ENCODE peak calls at places on chromosomes 13 and 19, in seven cellular contexts. N is fibroblast of lung, C is Calu3, B is tibial nerve, S is psoas muscle, W is ascending aorta, R is suprapubic skin. M is an unnamed sample.

GRCh38 chr19:31513841-31514240 is 164.6 kb upstream of the TSHZ3 start:
- DNase-seq in N (no peak), C (no peak), B (no peak), S (no peak), W (no peak), R (no peak), M (no peak)

GRCh38 chr13:75489502-75490263 is 7.7 kb upstream of the TBC1D4 start:
- DNase-seq in N (peak), C (peak), B (no peak), S (no peak), W (no peak), R (no peak), M (no peak)

GRCh38 chr19:53864308-53864836 is 3.3 kb upstream of the MYADM start:
- DNase-seq in N (no peak), C (peak), B (no peak), S (no peak), W (no peak), R (no peak), M (no peak)

GRCh38 chr19:10288662-10289166 is 1.0 kb upstream of the ICAM5 start:
- DNase-seq in N (peak), C (peak), B (no peak), S (no peak), W (no peak), R (no peak), M (no peak)

GRCh38 chr13:43363156-43363918 is 340.0 kb downstream of the DNAJC15 start:
- DNase-seq in N (peak), C (no peak), B (no peak), S (no peak), W (no peak), R (no peak), M (no peak)

GRCh38 chr13:51916419-51916818 is 54.6 kb downstream of the CCDC70 start:
- DNase-seq in N (no peak), C (no peak), B (no peak), S (no peak), W (no peak), R (no peak), M (no peak)

GRCh38 chr13:91045351-91046034 is 302.0 kb upstream of the MIR17HG start:
- DNase-seq in N (peak), C (no peak), B (no peak), S (no peak), W (no peak), R (no peak), M (no peak)

GRCh38 chr19:46056536-46056935 is 15.7 kb upstream of the IGFL4 start:
- DNase-seq in N (no peak), C (no peak), B (no peak), S (no peak), W (no peak), R (no peak), M (no peak)

GRCh38 chr19:8515317-8515716 is 1.4 kb upstream of the ZNF414 start:
- DNase-seq in N (no peak), C (no peak), B (no peak), S (no peak), W (no peak), R (no peak), M (no peak)

GRCh38 chr19:42005504-42005903 is 11.5 kb upstream of the ATP1A3 start:
- DNase-seq in N (no peak), C (no peak), B (no peak), S (no peak), W (no peak), R (no peak), M (no peak)

GRCh38 chr19:10565028-10565566 is 713 bp downstream of the KRI1 start:
- DNase-seq in N (peak), C (peak), B (peak), S (peak), W (peak), R (peak), M (no peak)

GRCh38 chr19:45508931-45509691 is 1.8 kb downstream of the VASP start:
- DNase-seq in N (peak), C (peak), B (peak), S (peak), W (peak), R (no peak), M (peak)

GRCh38 chr19:49780861-49781260 is 14.1 kb downstream of the AP2A1 start:
- DNase-seq in N (no peak), C (no peak), B (no peak), S (no peak), W (no peak), R (no peak), M (no peak)

GRCh38 chr19:409006-409514 is at the start of gene C2CD4C:
- DNase-seq in N (no peak), C (no peak), B (no peak), S (no peak), W (peak), R (peak), M (no peak)

GRCh38 chr13:98223741-98224140 is 46.7 kb upstream of the RNF113B start:
- DNase-seq in N (no peak), C (no peak), B (no peak), S (no peak), W (no peak), R (no peak), M (no peak)

GRCh38 chr13:87622921-87623320 is 48.2 kb upstream of the SLITRK5 start:
- DNase-seq in N (peak), C (no peak), B (no peak), S (no peak), W (no peak), R (no peak), M (no peak)

GRCh38 chr13:101751488-101751887 is 299.0 kb downstream of the ITGBL1 start:
- DNase-seq in N (peak), C (peak), B (no peak), S (no peak), W (no peak), R (no peak), M (no peak)

GRCh38 chr19:14577264-14577663 is 5.4 kb upstream of the NDUFB7 start:
- DNase-seq in N (no peak), C (no peak), B (no peak), S (no peak), W (no peak), R (no peak), M (no peak)

GRCh38 chr13:50612717-50613116 is 230.8 kb downstream of the DLEU7 start:
- DNase-seq in N (no peak), C (no peak), B (no peak), S (no peak), W (no peak), R (no peak), M (no peak)

GRCh38 chr19:38145627-38146026 is 78.4 kb downstream of the DPF1 start:
- DNase-seq in N (no peak), C (no peak), B (peak), S (no peak), W (no peak), R (no peak), M (no peak)

GRCh38 chr13:65932587-65933239 is 1297.4 kb downstream of the PCDH9 start:
- DNase-seq in N (no peak), C (no peak), B (no peak), S (no peak), W (peak), R (no peak), M (no peak)

GRCh38 chr13:102769679-102770078 is 3.9 kb downstream of the TEX30 start:
- DNase-seq in N (no peak), C (no peak), B (no peak), S (no peak), W (no peak), R (no peak), M (no peak)

GRCh38 chr13:23323946-23324709 is 109.4 kb downstream of the SACS start:
- DNase-seq in N (peak), C (no peak), B (no peak), S (no peak), W (no peak), R (no peak), M (no peak)

GRCh38 chr19:32372726-32373613 is 27.6 kb downstream of the ZNF507 start:
- DNase-seq in N (no peak), C (no peak), B (no peak), S (no peak), W (no peak), R (no peak), M (no peak)

GRCh38 chr19:4390017-4390861 is 10.1 kb downstream of the SH3GL1 start:
- DNase-seq in N (peak), C (no peak), B (no peak), S (peak), W (no peak), R (no peak), M (no peak)

GRCh38 chr13:101144808-101145419 is 271.4 kb downstream of the NALCN start:
- DNase-seq in N (peak), C (no peak), B (no peak), S (no peak), W (no peak), R (no peak), M (no peak)

GRCh38 chr19:34387446-34387810 is 16.8 kb upstream of the PDCD2L start:
- DNase-seq in N (no peak), C (no peak), B (no peak), S (no peak), W (no peak), R (no peak), M (no peak)

GRCh38 chr19:2944775-2945574 is at the start of gene ZNF77:
- DNase-seq in N (peak), C (peak), B (peak), S (peak), W (peak), R (peak), M (peak)
- TF ChIP-seq CTCF in N (no peak), C (no peak), B (no peak), S (peak), W (peak), R (peak), M (no peak)

DNA sequence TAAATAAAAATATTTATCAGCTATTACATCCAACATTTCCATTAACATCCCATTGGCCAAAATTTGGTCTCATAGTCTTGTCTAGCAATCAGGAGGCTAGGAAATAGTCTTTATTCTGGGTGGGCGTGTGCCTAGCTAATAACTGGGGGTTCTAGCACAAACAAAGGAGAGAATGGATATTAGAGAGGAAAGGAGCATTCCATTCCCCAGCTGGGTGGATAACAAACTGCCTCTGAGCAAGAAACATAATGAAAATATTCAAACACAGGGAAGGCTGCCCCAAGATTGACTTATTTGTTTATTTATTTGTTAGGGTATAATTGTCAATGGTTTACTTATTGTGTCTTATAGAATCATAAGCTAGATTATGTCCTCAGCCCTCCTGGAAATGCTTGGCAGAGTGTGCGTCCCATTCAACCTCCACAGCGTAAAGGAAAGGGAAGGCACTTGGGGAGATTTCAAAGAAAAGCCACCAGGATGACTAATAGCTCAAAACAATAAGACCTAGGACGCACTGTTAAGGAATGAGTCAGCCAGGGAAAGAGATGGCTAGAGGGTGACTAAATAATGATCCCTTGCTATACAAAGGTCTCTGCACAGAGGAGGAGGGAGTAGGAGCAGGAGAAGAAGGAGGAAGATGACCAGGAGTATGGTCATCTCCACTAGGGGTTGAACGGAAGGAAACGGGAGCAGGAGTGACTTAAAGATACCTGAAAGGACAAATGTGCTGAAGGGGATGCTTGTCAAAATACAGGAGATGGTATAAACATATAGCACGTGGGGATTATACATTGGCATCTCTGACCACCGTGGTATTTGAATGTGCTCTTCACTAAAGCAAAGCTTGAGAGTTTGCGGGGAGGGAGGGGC is 23.5 kb upstream of the USP12 start:
- DNase-seq in N (peak), C (peak), B (no peak), S (no peak), W (no peak), R (no peak), M (no peak)
- TF ChIP-seq CTCF in N (no peak), C (no peak), B (no peak), S (no peak), W (no peak), R (no peak), M (no peak)

GRCh38 chr19:16600824-16601223 is 27.2 kb downstream of the MED26 start:
- DNase-seq in N (no peak), C (no peak), B (no peak), S (no peak), W (no peak), R (no peak), M (no peak)

GRCh38 chr19:16605115-16605514 is 22.9 kb downstream of the MED26 start:
- DNase-seq in N (no peak), C (no peak), B (no peak), S (no peak), W (no peak), R (no peak), M (no peak)

GRCh38 chr19:16601378-16602052 is 26.5 kb downstream of the MED26 start:
- DNase-seq in N (no peak), C (no peak), B (no peak), S (no peak), W (no peak), R (no peak), M (no peak)

GRCh38 chr19:16604615-16605014 is 23.4 kb downstream of the MED26 start:
- DNase-seq in N (no peak), C (no peak), B (no peak), S (no peak), W (no peak), R (no peak), M (no peak)

GRCh38 chr19:16603090-16603489 is 24.9 kb downstream of the MED26 start:
- DNase-seq in N (no peak), C (no peak), B (no peak), S (no peak), W (no peak), R (no peak), M (no peak)
- TF ChIP-seq CTCF in N (no peak), C (no peak), B (no peak), S (no peak), W (no peak), R (no peak), M (no peak)

DNA sequence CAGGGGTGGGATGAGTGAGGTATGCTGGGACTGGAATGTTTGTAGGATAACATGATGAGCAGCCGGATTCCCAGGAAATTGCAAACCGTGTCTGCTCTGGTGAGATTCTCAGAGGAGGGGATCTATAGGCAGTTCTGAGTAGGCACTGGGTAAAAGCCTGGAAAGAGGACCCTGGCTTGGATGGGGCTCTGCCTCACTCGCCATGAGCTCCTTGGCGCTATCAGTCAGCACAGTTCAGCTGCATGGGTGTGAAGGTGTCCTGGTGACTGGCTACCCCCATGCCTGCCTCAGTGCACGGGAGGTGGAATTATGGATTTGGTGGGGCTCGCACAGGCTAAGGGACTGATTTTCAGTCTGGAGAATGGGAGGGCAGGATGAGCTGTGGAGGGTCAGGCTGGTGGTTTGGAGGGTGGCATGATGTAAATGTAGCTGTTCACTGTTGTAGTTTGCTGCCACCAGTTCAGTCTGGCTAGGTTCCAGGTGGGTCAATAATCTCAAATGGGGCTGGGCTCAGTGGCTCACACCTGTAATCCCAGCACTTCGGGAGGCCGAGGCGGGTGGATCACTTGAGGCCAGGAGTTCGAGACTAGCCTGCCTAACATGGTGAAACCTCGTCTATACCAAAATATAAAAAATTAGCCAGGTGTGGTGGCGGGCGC is 9.2 kb upstream of the ZNF627 start:
- DNase-seq in N (no peak), C (peak), B (no peak), S (no peak), W (no peak), R (no peak), M (no peak)
- TF ChIP-seq CTCF in N (no peak), C (no peak), B (peak), S (no peak), W (no peak), R (no peak), M (no peak)

GRCh38 chr19:5687360-5688198 is 2.5 kb upstream of the RPL36 start:
- DNase-seq in N (no peak), C (no peak), B (no peak), S (no peak), W (no peak), R (no peak), M (no peak)
- TF ChIP-seq CTCF in N (no peak), C (no peak), B (no peak), S (no peak), W (peak), R (no peak), M (no peak)

DNA sequence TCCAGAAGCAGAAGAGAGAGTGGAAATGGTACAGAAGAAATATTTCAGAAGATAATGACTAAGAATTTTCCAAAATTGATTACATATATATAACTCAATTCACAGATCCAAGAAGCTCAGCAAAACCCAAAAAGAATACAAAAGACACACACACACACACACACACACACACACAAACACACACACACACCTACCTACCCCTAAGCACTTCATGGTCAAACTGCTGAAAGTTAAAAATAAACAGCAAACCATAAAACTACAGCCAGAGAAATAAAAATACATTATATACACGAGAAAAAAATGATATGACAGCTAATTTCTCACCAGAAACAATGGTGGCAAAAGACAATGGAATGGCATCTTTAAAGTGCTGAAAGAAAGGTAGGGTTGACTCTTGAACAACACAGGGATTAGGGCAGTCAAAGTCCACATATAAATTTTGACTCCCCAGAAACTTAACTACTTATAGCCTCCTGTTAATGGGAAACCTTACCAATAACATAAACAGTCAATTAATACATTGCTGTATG is 49.2 kb downstream of the DIAPH3 start:
- DNase-seq in N (no peak), C (no peak), B (no peak), S (no peak), W (no peak), R (no peak), M (no peak)
- TF ChIP-seq CTCF in N (no peak), C (no peak), B (no peak), S (no peak), W (no peak), R (no peak), M (no peak)

DNA sequence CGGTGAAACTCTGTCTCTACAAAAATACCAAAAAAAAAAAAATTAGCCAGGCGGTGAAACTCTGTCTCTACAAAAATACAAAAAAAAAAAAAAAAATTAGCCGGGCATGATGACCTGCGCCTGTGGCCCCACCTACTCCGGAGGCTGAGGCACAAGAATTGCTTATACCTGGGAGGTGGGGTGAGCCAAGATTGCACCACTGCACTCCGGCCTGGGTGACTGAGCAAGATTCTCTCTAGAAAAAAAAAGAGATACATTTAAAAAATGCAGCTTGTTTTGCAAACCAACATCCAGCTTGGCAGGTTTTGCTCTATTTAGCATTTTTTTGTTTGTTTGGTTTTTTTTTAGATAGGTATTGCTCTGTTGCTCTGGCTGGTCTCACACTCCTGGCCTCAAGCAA is 6.7 kb upstream of the PGPEP1 start:
- DNase-seq in N (no peak), C (no peak), B (no peak), S (no peak), W (no peak), R (no peak), M (no peak)
- TF ChIP-seq CTCF in N (no peak), C (no peak), B (no peak), S (no peak), W (no peak), R (no peak), M (no peak)

DNA sequence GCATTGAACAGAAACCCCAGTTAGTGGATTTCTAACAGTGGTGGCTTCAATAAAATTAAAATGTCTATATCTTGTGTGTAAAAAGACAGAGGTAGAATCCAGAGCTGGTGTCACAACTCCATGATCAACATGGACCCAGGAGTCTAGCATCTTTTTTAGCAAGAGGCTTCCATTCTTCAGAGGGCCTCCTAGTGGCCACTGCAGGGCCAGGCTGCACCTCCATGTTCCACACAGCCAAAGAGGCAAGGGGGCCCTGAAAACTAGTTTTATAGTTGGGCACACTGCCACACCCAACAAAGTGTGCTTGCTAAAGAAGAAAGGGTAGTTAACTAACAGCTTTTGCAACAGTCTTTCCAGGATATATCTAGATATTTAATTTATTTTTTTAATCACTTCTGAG is 12.9 kb downstream of the N4BP2L1 start:
- DNase-seq in N (no peak), C (peak), B (no peak), S (no peak), W (no peak), R (no peak), M (no peak)
- TF ChIP-seq CTCF in N (peak), C (peak), B (no peak), S (no peak), W (peak), R (no peak), M (no peak)